ENCODE peak calls at places on chromosomes 13 and 19, in six cellular contexts. I is NCI-H146; M is H1; D is stimulated activated CD4-positive, alpha-beta T cell treated with anti-CD3 and anti-CD28 coated beads, TNF-alpha, amount 100 ng/mL, for 1 hour; T is GM23338; Z is activated CD4-positive, alpha-beta T cell treated with anti-CD3 and anti-CD28 coated beads, Interleukin-2, amount 10 ng/mL, durations not matched to agents 7 days and 5 days. R is an unnamed sample.

GRCh38 chr13:113550453-113550852 is 34.1 kb upstream of the TFDP1 start:
- DNase-seq in T (no peak), Z (peak; percentile 2), M (no peak), I (no peak), D (no peak), R (no peak)

GRCh38 chr19:6379744-6380143 is 4.0 kb upstream of the PSPN start:
- DNase-seq in D (no peak), I (no peak), Z (no peak), T (no peak), M (no peak), R (no peak)

GRCh38 chr19:35509861-35510625 is 3.4 kb downstream of the DMKN start:
- DNase-seq in Z (peak; percentile 69), M (peak; percentile 78), D (peak; percentile 50), I (peak; percentile 64), T (peak; percentile 97), R (peak; percentile 51)

GRCh38 chr13:37526710-37527446 is 71.7 kb downstream of the POSTN start:
- DNase-seq in I (no peak), D (no peak), Z (no peak), M (no peak), T (no peak), R (no peak)

GRCh38 chr13:43405457-43405856 is 381.3 kb downstream of the ENOX1 start:
- DNase-seq in T (no peak), I (no peak), M (no peak), D (no peak), Z (no peak), R (peak; percentile 79)

GRCh38 chr13:94658926-94659649 is 53.3 kb downstream of the SOX21 start:
- DNase-seq in Z (no peak), M (no peak), D (no peak), I (no peak), T (peak; percentile 59), R (peak; percentile 5)

GRCh38 chr13:43057653-43058317 is 34.4 kb downstream of the DNAJC15 start:
- DNase-seq in I (no peak), Z (peak; percentile 21), D (no peak), T (peak; percentile 27), M (no peak), R (peak; percentile 38)

GRCh38 chr13:102400619-102401125 is 1.2 kb downstream of the FGF14 start:
- DNase-seq in T (peak; percentile 45), D (no peak), Z (no peak), M (no peak), I (peak; percentile 28), R (peak; percentile 27)

GRCh38 chr13:94139393-94139995 is 340.0 kb downstream of the DCT start:
- DNase-seq in T (no peak), Z (no peak), M (no peak), D (no peak), I (peak; percentile 82), R (no peak)

GRCh38 chr13:112733112-112733511 is 43.3 kb downstream of the ATP11A start:
- DNase-seq in I (peak; percentile 92), T (peak; percentile 79), M (no peak), Z (no peak), D (no peak), R (no peak)

GRCh38 chr13:74825170-74825948 is 656.6 kb downstream of the TBC1D4 start:
- DNase-seq in I (no peak), D (no peak), M (no peak), Z (no peak), T (peak; percentile 2), R (peak; percentile 92)

GRCh38 chr19:5547881-5548280 is 19.9 kb downstream of the TINCR start:
- DNase-seq in T (peak; percentile 87), D (no peak), Z (peak; percentile 21), M (no peak), I (peak; percentile 35), R (peak; percentile 41)

GRCh38 chr19:39135701-39136100 is 10.1 kb downstream of the PAK4 start:
- DNase-seq in T (no peak), I (no peak), Z (no peak), M (no peak), D (no peak), R (no peak)

GRCh38 chr19:51783373-51783772 is 11.6 kb upstream of the FPR3 start:
- DNase-seq in D (no peak), I (no peak), Z (no peak), T (peak; percentile 61), M (no peak), R (no peak)

GRCh38 chr13:111033172-111034133 is 81.7 kb upstream of the ARHGEF7 start:
- DNase-seq in Z (no peak), D (no peak), M (no peak), T (no peak), I (no peak), R (no peak)

GRCh38 chr13:110017379-110017778 is 231.0 kb upstream of the IRS2 start:
- DNase-seq in T (peak; percentile 53), Z (no peak), M (peak; percentile 29), I (no peak), D (no peak), R (peak; percentile 96)

GRCh38 chr13:81133066-81133465 is 792.1 kb upstream of the SPRY2 start:
- DNase-seq in D (no peak), Z (no peak), T (no peak), M (no peak), I (no peak), R (peak; percentile 33)

GRCh38 chr13:52782486-52783448 is 43.1 kb upstream of the CNMD start:
- DNase-seq in T (no peak), I (no peak), D (no peak), M (no peak), Z (no peak), R (no peak)

GRCh38 chr19:18173572-18174294 is at the start of gene IFI30:
- DNase-seq in I (peak; percentile 83), Z (peak; percentile 69), T (peak; percentile 84), D (peak; percentile 29), M (no peak), R (peak; percentile 33)

GRCh38 chr19:43438291-43439162 is 23.8 kb downstream of the TEX101 start:
- DNase-seq in M (no peak), D (no peak), T (no peak), I (peak; percentile 17), Z (peak; percentile 27), R (no peak)

GRCh38 chr19:35723671-35724070 is 5.9 kb downstream of the KMT2B start:
- DNase-seq in T (no peak), M (no peak), Z (no peak), I (no peak), D (no peak), R (no peak)

GRCh38 chr13:27171244-27171829 is at the start of gene USP12:
- DNase-seq in I (peak; percentile 67), T (peak; percentile 73), M (no peak), D (no peak), Z (peak; percentile 20), R (no peak)

GRCh38 chr13:99124695-99125334 is 75.8 kb upstream of the UBAC2 start:
- DNase-seq in I (no peak), T (no peak), M (no peak), D (no peak), Z (no peak), R (peak; percentile 15)

GRCh38 chr13:103168901-103169508 is 102.8 kb upstream of the SLC10A2 start:
- DNase-seq in Z (no peak), T (no peak), D (no peak), M (no peak), I (no peak), R (no peak)

GRCh38 chr19:48807590-48808308 is 3.1 kb downstream of the BCAT2 start:
- DNase-seq in D (no peak), I (no peak), T (peak; percentile 75), Z (no peak), M (no peak), R (no peak)

GRCh38 chr13:41944229-41944628 is 16.7 kb downstream of the VWA8 start:
- DNase-seq in Z (no peak), M (no peak), T (no peak), D (no peak), I (no peak), R (no peak)

R was measured in renal cortical epithelial cell.